ENCODE peak calls at places on chromosomes 6 and 20, in nine cellular contexts. I, S, O, T, V, U, F, M and L are unnamed samples.

GRCh38 chr6:111711476-111711875 is 105.8 kb upstream of the TRAF3IP2 start:
- DNase-seq in S (peak; percentile 24), F (no peak), U (peak; percentile 52), O (no peak), V (no peak), T (peak; percentile 60), I (no peak), M (no peak), L (no peak)

GRCh38 chr6:89353702-89354392 is 1.3 kb upstream of the UBE2J1 start:
- DNase-seq in F (no peak), M (no peak), I (no peak), U (no peak), O (no peak), T (no peak), S (no peak), V (no peak), L (no peak)

GRCh38 chr6:7617954-7618764 is 28.2 kb downstream of the SNRNP48 start:
- DNase-seq in V (peak; percentile 78), F (no peak), T (no peak), M (no peak), O (peak; percentile 56), S (peak; percentile 96), U (no peak), I (peak; percentile 82), L (no peak)

GRCh38 chr20:58372836-58373235 is 16.2 kb upstream of the VAPB start:
- DNase-seq in O (no peak), F (no peak), V (no peak), T (no peak), M (no peak), S (no peak), U (no peak), I (no peak), L (no peak)

GRCh38 chr6:107460074-107460631 is 789 bp upstream of the PDSS2 start:
- DNase-seq in V (no peak), F (no peak), S (no peak), O (no peak), T (no peak), U (no peak), I (peak; percentile 13), M (no peak), L (no peak)

GRCh38 chr20:53161473-53161872 is 189.3 kb downstream of the TSHZ2 start:
- DNase-seq in T (no peak), O (no peak), S (no peak), I (no peak), F (no peak), V (no peak), M (no peak), U (no peak), L (no peak)

GRCh38 chr20:61965606-61966491 is 99.8 kb downstream of the TAF4 start:
- DNase-seq in O (no peak), F (no peak), V (no peak), T (no peak), I (no peak), M (no peak), S (no peak), U (peak; percentile 11), L (no peak)

GRCh38 chr6:154887051-154887450 is 108.1 kb upstream of the TIAM2 start:
- DNase-seq in I (peak; percentile 60), V (no peak), U (no peak), O (no peak), T (no peak), F (no peak), S (no peak), M (no peak), L (no peak)

GRCh38 chr6:169263836-169264608 is 10.4 kb upstream of the THBS2 start:
- DNase-seq in V (no peak), S (no peak), U (no peak), T (no peak), M (no peak), F (no peak), I (peak; percentile 68), O (no peak), L (no peak)

GRCh38 chr20:19806806-19807691 is 49.0 kb downstream of the RIN2 start:
- DNase-seq in I (peak; percentile 51), T (peak; percentile 29), F (no peak), M (no peak), O (no peak), S (no peak), U (no peak), V (no peak), L (no peak)

GRCh38 chr20:17808357-17808756 is 108.6 kb downstream of the BANF2 start:
- DNase-seq in M (no peak), O (no peak), V (peak; percentile 40), T (no peak), F (no peak), U (no peak), S (peak; percentile 52), I (peak; percentile 94), L (no peak)

GRCh38 chr6:24818346-24818745 is 19.6 kb upstream of the ARMH2 start:
- DNase-seq in T (no peak), M (no peak), O (no peak), I (no peak), V (no peak), S (no peak), U (no peak), F (no peak), L (no peak)

GRCh38 chr6:85673198-85674139 is 30.8 kb upstream of the SYNCRIP start:
- DNase-seq in U (no peak), M (no peak), T (no peak), S (no peak), I (peak; percentile 22), F (no peak), V (no peak), O (no peak), L (no peak)

DNA sequence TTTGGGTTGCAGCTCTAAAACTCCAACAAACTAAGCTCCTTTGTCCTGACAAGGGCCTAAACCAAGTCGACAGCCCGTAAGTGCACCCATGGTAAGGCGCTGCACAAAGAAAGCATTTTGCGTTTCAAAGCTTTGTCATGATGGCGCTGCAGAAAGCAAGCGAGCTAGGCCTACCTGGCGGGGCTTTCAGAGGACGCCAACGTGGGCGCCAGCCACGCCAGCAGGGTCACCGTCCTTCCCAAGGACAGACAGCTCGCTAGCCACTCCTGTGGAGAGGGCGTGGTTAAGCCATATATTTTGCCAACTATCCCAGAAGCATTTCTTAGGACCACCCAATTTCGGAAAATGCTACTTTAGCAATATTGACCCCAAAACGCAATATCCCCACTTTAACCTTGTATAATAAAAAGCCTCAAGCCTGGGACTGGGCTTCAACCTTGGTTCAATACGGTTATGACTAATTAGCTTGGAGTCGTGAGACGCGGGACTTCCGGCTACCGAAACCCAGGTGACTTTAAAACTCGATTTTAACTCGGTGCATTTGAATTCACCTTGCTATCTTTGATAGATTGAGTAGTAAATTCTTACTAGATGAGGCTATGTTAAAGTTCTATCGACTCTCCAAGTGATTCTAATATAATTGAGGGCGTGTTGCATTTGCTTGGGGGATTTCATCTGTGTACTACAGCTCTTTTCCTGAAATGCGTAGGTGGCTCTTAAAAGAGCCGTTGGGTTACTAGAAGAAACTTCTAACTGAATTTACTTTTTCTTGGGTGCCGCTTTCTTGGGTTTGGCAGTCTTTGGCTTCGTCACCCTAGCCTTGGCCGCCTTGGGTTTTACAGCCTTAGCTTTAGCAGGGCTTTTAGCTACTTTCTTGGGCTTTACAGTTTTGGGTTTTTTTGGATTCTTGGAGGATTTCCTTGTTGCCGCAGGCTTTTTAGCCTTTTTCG is 54.0 kb downstream of the TRIM38 start:
- DNase-seq in M (no peak), T (no peak), I (peak; percentile 51), O (no peak), U (no peak), V (no peak), F (no peak), S (no peak), L (no peak)
- H3K4me3 ChIP-seq in M (no peak overlapping the region), T (no peak overlapping the region), I (peak overlapping the region; percentile 51), O (peak overlapping the region; percentile 36), U (no peak overlapping the region), V (no peak overlapping the region), F (peak overlapping the region; percentile 22), S (peak overlapping the region; percentile 66), L (peak overlapping the region; percentile 15)

GRCh38 chr20:24317224-24317623 is 152.2 kb upstream of the SYNDIG1 start:
- DNase-seq in V (no peak), F (no peak), O (no peak), U (no peak), M (no peak), S (no peak), T (peak; percentile 27), I (no peak), L (no peak)
- H3K4me3 ChIP-seq in V (no peak overlapping the region), F (no peak overlapping the region), O (no peak overlapping the region), U (no peak overlapping the region), M (no peak overlapping the region), S (no peak overlapping the region), T (no peak overlapping the region), I (no peak overlapping the region), L (no peak overlapping the region)

GRCh38 chr6:147666254-147666653 is 157.8 kb downstream of the SAMD5 start:
- DNase-seq in T (no peak), M (no peak), F (no peak), V (no peak), I (no peak), U (peak; percentile 37), S (no peak), O (no peak), L (no peak)
- H3K4me3 ChIP-seq in T (no peak overlapping the region), M (no peak overlapping the region), F (no peak overlapping the region), V (no peak overlapping the region), I (no peak overlapping the region), U (no peak overlapping the region), S (no peak overlapping the region), O (no peak overlapping the region), L (no peak overlapping the region)

GRCh38 chr6:147817042-147817689 is 308.7 kb downstream of the SAMD5 start:
- DNase-seq in M (no peak), U (no peak), F (no peak), O (no peak), I (no peak), T (no peak), S (no peak), V (no peak), L (no peak)

GRCh38 chr6:147826698-147827097 is 318.2 kb downstream of the SAMD5 start:
- DNase-seq in V (no peak), U (no peak), F (no peak), S (no peak), O (no peak), I (no peak), T (no peak), M (no peak), L (no peak)

GRCh38 chr6:147820520-147820919 is 312.0 kb downstream of the SAMD5 start:
- DNase-seq in O (no peak), I (no peak), V (no peak), F (no peak), T (no peak), M (no peak), U (no peak), S (no peak), L (no peak)

DNA sequence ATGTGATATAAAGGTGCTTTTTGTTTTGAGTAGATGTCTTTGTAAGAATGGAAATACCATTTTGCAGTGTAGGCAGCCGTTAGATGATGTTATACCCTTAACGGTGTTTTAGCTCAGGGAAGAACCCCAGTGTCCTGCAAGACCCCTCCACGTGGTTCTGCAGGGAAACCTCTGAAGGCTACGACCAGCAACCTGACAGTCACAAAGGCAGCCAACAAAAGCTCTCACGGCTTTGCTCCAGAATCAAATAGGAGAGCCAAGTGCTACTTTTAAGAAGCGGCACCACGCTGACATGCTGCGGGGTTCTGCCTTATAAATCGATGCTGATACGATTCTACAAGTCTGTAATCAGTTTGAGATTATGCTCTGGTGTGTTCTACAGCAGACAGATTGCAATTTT is 312.8 kb downstream of the SAMD5 start:
- DNase-seq in T (no peak), U (no peak), M (no peak), I (no peak), V (no peak), S (no peak), F (no peak), O (no peak), L (no peak)
- H3K4me3 ChIP-seq in T (no peak overlapping the region), U (no peak overlapping the region), M (no peak overlapping the region), I (no peak overlapping the region), V (no peak overlapping the region), S (no peak overlapping the region), F (no peak overlapping the region), O (no peak overlapping the region), L (no peak overlapping the region)